ENCODE peak calls at places on chromosome 6, in nine cellular contexts. One of them, this sample, is unnamed.

GRCh38 chr6:32972353-32973143 is 4.2 kb downstream of the BRD2 start:
- DNase-seq in PC-3: no peak
- DNase-seq in spleen: peak
- DNase-seq in Peyer's patch: peak
- DNase-seq in PC-9: no peak
- DNase-seq in HCT116: no peak
- DNase-seq in A549: no peak
- DNase-seq in AG04450: no peak
- DNase-seq in lower lobe of right lung: peak
- DNase-seq in this sample: no peak

GRCh38 chr6:158003910-158004695 is 22.4 kb downstream of the SYNJ2 start:
- DNase-seq in PC-3: no peak
- DNase-seq in spleen: peak
- DNase-seq in Peyer's patch: no peak
- DNase-seq in PC-9: peak
- DNase-seq in HCT116: no peak
- DNase-seq in A549: no peak
- DNase-seq in AG04450: no peak
- DNase-seq in lower lobe of right lung: peak
- DNase-seq in this sample: no peak

GRCh38 chr6:67594366-67594765 is 1040.7 kb upstream of the ADGRB3 start:
- DNase-seq in PC-3: no peak
- DNase-seq in spleen: no peak
- DNase-seq in Peyer's patch: no peak
- DNase-seq in PC-9: no peak
- DNase-seq in HCT116: no peak
- DNase-seq in A549: no peak
- DNase-seq in AG04450: no peak
- DNase-seq in lower lobe of right lung: no peak
- DNase-seq in this sample: no peak

GRCh38 chr6:87832025-87832825 is 130.2 kb upstream of the AKIRIN2 start:
- DNase-seq in PC-3: peak
- DNase-seq in spleen: no peak
- DNase-seq in Peyer's patch: no peak
- DNase-seq in PC-9: no peak
- DNase-seq in HCT116: no peak
- DNase-seq in A549: peak
- DNase-seq in AG04450: no peak
- DNase-seq in lower lobe of right lung: no peak
- DNase-seq in this sample: no peak

GRCh38 chr6:40932366-40932765 is 106.7 kb downstream of the UNC5CL start:
- DNase-seq in PC-3: no peak
- DNase-seq in spleen: no peak
- DNase-seq in Peyer's patch: no peak
- DNase-seq in PC-9: no peak
- DNase-seq in HCT116: no peak
- DNase-seq in A549: no peak
- DNase-seq in AG04450: no peak
- DNase-seq in lower lobe of right lung: no peak
- DNase-seq in this sample: no peak

GRCh38 chr6:3612341-3613041 is 139.0 kb downstream of the PXDC1 start:
- DNase-seq in PC-3: peak
- DNase-seq in spleen: no peak
- DNase-seq in Peyer's patch: peak
- DNase-seq in PC-9: peak
- DNase-seq in HCT116: peak
- DNase-seq in A549: peak
- DNase-seq in AG04450: peak
- DNase-seq in lower lobe of right lung: no peak
- DNase-seq in this sample: peak

GRCh38 chr6:117440558-117441525 is 15.1 kb upstream of the ROS1 start:
- DNase-seq in PC-3: peak
- DNase-seq in spleen: no peak
- DNase-seq in Peyer's patch: no peak
- DNase-seq in PC-9: peak
- DNase-seq in HCT116: no peak
- DNase-seq in A549: peak
- DNase-seq in AG04450: no peak
- DNase-seq in lower lobe of right lung: no peak
- DNase-seq in this sample: peak

GRCh38 chr6:89350281-89351037 is 2.1 kb downstream of the UBE2J1 start:
- DNase-seq in PC-3: no peak
- DNase-seq in spleen: no peak
- DNase-seq in Peyer's patch: no peak
- DNase-seq in PC-9: no peak
- DNase-seq in HCT116: no peak
- DNase-seq in A549: no peak
- DNase-seq in AG04450: no peak
- DNase-seq in lower lobe of right lung: no peak
- DNase-seq in this sample: no peak

GRCh38 chr6:43708857-43709653 is 21.5 kb upstream of the MRPS18A start:
- DNase-seq in PC-3: no peak
- DNase-seq in spleen: no peak
- DNase-seq in Peyer's patch: no peak
- DNase-seq in PC-9: peak
- DNase-seq in HCT116: no peak
- DNase-seq in A549: peak
- DNase-seq in AG04450: peak
- DNase-seq in lower lobe of right lung: no peak
- DNase-seq in this sample: peak

GRCh38 chr6:118913161-118913560 is 19.2 kb downstream of the ASF1A start:
- DNase-seq in PC-3: no peak
- DNase-seq in spleen: no peak
- DNase-seq in Peyer's patch: no peak
- DNase-seq in PC-9: no peak
- DNase-seq in HCT116: no peak
- DNase-seq in A549: no peak
- DNase-seq in AG04450: no peak
- DNase-seq in lower lobe of right lung: no peak
- DNase-seq in this sample: no peak
- TF ChIP-seq CTCF in PC-3: no peak
- TF ChIP-seq CTCF in spleen: no peak
- TF ChIP-seq CTCF in Peyer's patch: no peak
- TF ChIP-seq CTCF in PC-9: no peak
- TF ChIP-seq CTCF in HCT116: no peak
- TF ChIP-seq CTCF in A549: no peak
- TF ChIP-seq CTCF in AG04450: no peak
- TF ChIP-seq CTCF in lower lobe of right lung: no peak
- TF ChIP-seq CTCF in this sample: no peak

DNA sequence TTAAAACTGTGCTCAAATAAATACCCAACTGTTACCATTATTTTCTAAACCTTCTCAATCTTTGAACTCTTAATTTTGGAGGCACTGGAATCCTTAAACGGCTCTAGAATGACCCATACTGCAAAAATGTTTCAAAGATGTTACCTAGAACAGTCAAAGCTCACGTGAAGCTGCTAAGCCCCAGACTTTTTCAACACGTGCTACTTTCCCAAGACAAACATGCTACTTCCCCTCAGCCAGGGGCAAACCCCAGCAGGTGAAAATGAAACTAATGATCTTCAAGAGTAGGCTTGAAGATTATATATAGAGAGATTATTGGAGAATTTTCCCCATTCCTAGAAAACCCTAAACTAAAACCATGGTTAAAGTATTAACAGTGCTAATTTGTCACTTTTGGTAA is 28.1 kb downstream of the HUS1B start:
- DNase-seq in PC-3: no peak
- DNase-seq in spleen: no peak
- DNase-seq in Peyer's patch: no peak
- DNase-seq in PC-9: no peak
- DNase-seq in HCT116: no peak
- DNase-seq in A549: no peak
- DNase-seq in AG04450: no peak
- DNase-seq in lower lobe of right lung: no peak
- DNase-seq in this sample: no peak
- TF ChIP-seq CTCF in PC-3: no peak
- TF ChIP-seq CTCF in spleen: no peak
- TF ChIP-seq CTCF in Peyer's patch: no peak
- TF ChIP-seq CTCF in PC-9: no peak
- TF ChIP-seq CTCF in HCT116: no peak
- TF ChIP-seq CTCF in A549: no peak
- TF ChIP-seq CTCF in AG04450: no peak
- TF ChIP-seq CTCF in lower lobe of right lung: no peak
- TF ChIP-seq CTCF in this sample: no peak

GRCh38 chr6:48844696-48845095 is 618.4 kb downstream of the MMUT start:
- DNase-seq in PC-3: no peak
- DNase-seq in spleen: no peak
- DNase-seq in Peyer's patch: no peak
- DNase-seq in PC-9: no peak
- DNase-seq in HCT116: no peak
- DNase-seq in A549: no peak
- DNase-seq in AG04450: no peak
- DNase-seq in lower lobe of right lung: no peak
- DNase-seq in this sample: no peak

GRCh38 chr6:48840896-48841295 is 622.2 kb downstream of the MMUT start:
- DNase-seq in PC-3: no peak
- DNase-seq in spleen: no peak
- DNase-seq in Peyer's patch: no peak
- DNase-seq in PC-9: no peak
- DNase-seq in HCT116: no peak
- DNase-seq in A549: no peak
- DNase-seq in AG04450: no peak
- DNase-seq in lower lobe of right lung: no peak
- DNase-seq in this sample: no peak

DNA sequence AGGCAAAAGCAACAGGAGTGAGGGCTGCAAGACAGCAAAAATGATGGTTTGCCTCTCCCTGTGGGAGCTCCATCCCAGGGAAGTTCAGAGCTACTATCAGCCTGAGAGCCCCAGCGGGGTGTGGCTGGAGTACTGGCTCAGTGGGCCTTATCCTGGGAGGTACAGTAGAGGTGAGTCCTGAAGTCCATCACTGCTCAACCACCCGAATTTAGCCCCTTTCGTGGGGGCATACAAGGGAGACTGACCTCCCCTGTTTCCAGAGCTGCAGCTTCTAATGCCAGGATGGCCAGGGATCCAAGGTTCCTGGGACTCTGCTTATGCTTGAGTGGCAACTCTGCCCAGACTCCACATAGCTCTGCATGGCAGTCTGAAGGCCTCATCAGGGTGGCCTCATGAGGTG is 617.8 kb downstream of the MMUT start:
- DNase-seq in PC-3: no peak
- DNase-seq in spleen: no peak
- DNase-seq in Peyer's patch: no peak
- DNase-seq in PC-9: no peak
- DNase-seq in HCT116: no peak
- DNase-seq in A549: no peak
- DNase-seq in AG04450: no peak
- DNase-seq in lower lobe of right lung: no peak
- DNase-seq in this sample: no peak
- TF ChIP-seq CTCF in PC-3: no peak
- TF ChIP-seq CTCF in spleen: no peak
- TF ChIP-seq CTCF in Peyer's patch: no peak
- TF ChIP-seq CTCF in PC-9: no peak
- TF ChIP-seq CTCF in HCT116: no peak
- TF ChIP-seq CTCF in A549: no peak
- TF ChIP-seq CTCF in AG04450: no peak
- TF ChIP-seq CTCF in lower lobe of right lung: no peak
- TF ChIP-seq CTCF in this sample: no peak

GRCh38 chr6:624979-625378 is 31.9 kb downstream of the HUS1B start:
- DNase-seq in PC-3: peak
- DNase-seq in spleen: no peak
- DNase-seq in Peyer's patch: peak
- DNase-seq in PC-9: no peak
- DNase-seq in HCT116: no peak
- DNase-seq in A549: peak
- DNase-seq in AG04450: peak
- DNase-seq in lower lobe of right lung: no peak
- DNase-seq in this sample: peak
- TF ChIP-seq CTCF in PC-3: peak
- TF ChIP-seq CTCF in spleen: no peak
- TF ChIP-seq CTCF in Peyer's patch: peak
- TF ChIP-seq CTCF in PC-9: no peak
- TF ChIP-seq CTCF in HCT116: peak
- TF ChIP-seq CTCF in A549: peak
- TF ChIP-seq CTCF in AG04450: peak
- TF ChIP-seq CTCF in lower lobe of right lung: peak
- TF ChIP-seq CTCF in this sample: no peak

GRCh38 chr6:52595796-52596130 is 18.9 kb upstream of the TRAM2 start:
- DNase-seq in PC-3: no peak
- DNase-seq in spleen: no peak
- DNase-seq in Peyer's patch: no peak
- DNase-seq in PC-9: no peak
- DNase-seq in HCT116: no peak
- DNase-seq in A549: no peak
- DNase-seq in AG04450: no peak
- DNase-seq in lower lobe of right lung: no peak
- DNase-seq in this sample: no peak

GRCh38 chr6:52597738-52598122 is 20.9 kb upstream of the TRAM2 start:
- DNase-seq in PC-3: no peak
- DNase-seq in spleen: no peak
- DNase-seq in Peyer's patch: no peak
- DNase-seq in PC-9: no peak
- DNase-seq in HCT116: no peak
- DNase-seq in A549: no peak
- DNase-seq in AG04450: no peak
- DNase-seq in lower lobe of right lung: no peak
- DNase-seq in this sample: no peak

GRCh38 chr6:52596371-52597028 is 19.6 kb upstream of the TRAM2 start:
- DNase-seq in PC-3: no peak
- DNase-seq in spleen: no peak
- DNase-seq in Peyer's patch: no peak
- DNase-seq in PC-9: no peak
- DNase-seq in HCT116: no peak
- DNase-seq in A549: no peak
- DNase-seq in AG04450: no peak
- DNase-seq in lower lobe of right lung: no peak
- DNase-seq in this sample: no peak

GRCh38 chr6:52598824-52599190 is 21.9 kb upstream of the TRAM2 start:
- DNase-seq in PC-3: no peak
- DNase-seq in spleen: no peak
- DNase-seq in Peyer's patch: no peak
- DNase-seq in PC-9: no peak
- DNase-seq in HCT116: no peak
- DNase-seq in A549: no peak
- DNase-seq in AG04450: no peak
- DNase-seq in lower lobe of right lung: no peak
- DNase-seq in this sample: no peak

DNA sequence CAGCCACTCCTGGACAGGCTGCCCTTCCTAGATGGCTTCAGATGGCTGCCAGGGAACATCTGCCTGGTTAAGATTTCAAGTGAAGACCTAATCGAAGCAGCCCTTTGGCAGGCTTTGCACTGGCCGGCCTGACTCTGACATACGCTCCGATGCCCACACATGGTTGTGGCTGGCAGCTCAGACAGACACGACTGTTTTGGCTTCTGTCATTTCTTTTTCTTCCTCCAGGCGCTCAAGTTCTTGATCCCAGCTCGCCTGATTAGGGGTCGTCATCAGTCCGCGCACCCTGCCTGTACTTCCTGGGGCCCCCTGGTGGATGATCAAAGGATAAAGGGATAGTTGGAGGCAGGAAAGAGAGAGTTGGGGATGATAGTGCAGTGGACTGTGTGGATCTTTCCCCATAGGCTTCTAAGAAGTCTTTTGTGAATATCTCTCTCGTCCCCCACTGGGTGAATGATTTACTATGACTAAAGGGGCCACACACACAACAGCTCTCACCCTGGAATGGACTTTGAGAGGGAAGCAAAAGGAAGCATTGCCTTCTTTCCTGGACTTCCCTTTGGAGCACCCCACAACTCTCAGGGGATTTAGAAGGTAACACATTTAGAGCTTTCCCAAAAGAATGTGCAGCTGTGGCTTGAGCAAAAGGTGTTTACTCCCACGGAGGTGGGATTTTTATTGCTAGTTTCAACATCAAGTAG is 21.4 kb upstream of the TRAM2 start:
- DNase-seq in PC-3: peak
- DNase-seq in spleen: no peak
- DNase-seq in Peyer's patch: peak
- DNase-seq in PC-9: no peak
- DNase-seq in HCT116: peak
- DNase-seq in A549: peak
- DNase-seq in AG04450: no peak
- DNase-seq in lower lobe of right lung: no peak
- DNase-seq in this sample: peak
- TF ChIP-seq CTCF in PC-3: peak
- TF ChIP-seq CTCF in spleen: no peak
- TF ChIP-seq CTCF in Peyer's patch: peak
- TF ChIP-seq CTCF in PC-9: peak
- TF ChIP-seq CTCF in HCT116: peak
- TF ChIP-seq CTCF in A549: peak
- TF ChIP-seq CTCF in AG04450: peak
- TF ChIP-seq CTCF in lower lobe of right lung: peak
- TF ChIP-seq CTCF in this sample: peak